ENCODE peak calls at places on chromosomes 1 and 21, in five cellular contexts. M is RWPE2, H is OCI-LY7, W is transverse colon, T is BE2C. L is an unnamed sample. For H3K4me1, the result is how much of the 10 kb centered on the place peaks cover.

GRCh38 chr1:44947060-44947773 is 39.2 kb downstream of the EIF2B3 start:
- DNase-seq in T (peak), H (no peak), W (no peak), M (no peak), L (no peak)

GRCh38 chr1:119758584-119758983 is 10.1 kb downstream of the HMGCS2 start:
- DNase-seq in W (no peak), H (no peak), T (no peak), M (no peak), L (no peak)

GRCh38 chr1:38037481-38037939 is 9.1 kb downstream of the POU3F1 start:
- DNase-seq in T (peak), W (no peak), M (no peak), H (peak), L (no peak)

GRCh38 chr21:39696196-39696595 is 48.8 kb upstream of the IGSF5 start:
- DNase-seq in W (no peak), M (no peak), H (no peak), T (no peak), L (no peak)

GRCh38 chr1:233627376-233627775 is 13.5 kb downstream of the KCNK1 start:
- DNase-seq in H (no peak), M (no peak), W (no peak), T (no peak), L (no peak)

GRCh38 chr1:195745170-195746009 is 862.9 kb downstream of the KCNT2 start:
- DNase-seq in W (no peak), H (no peak), M (no peak), T (no peak), L (no peak)

GRCh38 chr1:28112388-28113311 is 24.2 kb upstream of the EYA3 start:
- DNase-seq in T (no peak), M (no peak), H (peak), W (peak), L (peak)

GRCh38 chr1:72635719-72636118 is 353.4 kb upstream of the NEGR1 start:
- DNase-seq in M (no peak), T (no peak), W (no peak), H (no peak), L (no peak)

GRCh38 chr21:29827236-29827635 is 112.6 kb downstream of the GRIK1 start:
- DNase-seq in W (no peak), H (no peak), T (no peak), M (no peak), L (no peak)

GRCh38 chr21:41956926-41957729 is 3.3 kb upstream of the C2CD2 start:
- DNase-seq in T (no peak), H (no peak), W (no peak), M (no peak), L (no peak)

GRCh38 chr1:6962390-6962955 is 177.2 kb downstream of the CAMTA1 start:
- DNase-seq in M (peak), T (peak), H (peak), W (peak), L (peak)

GRCh38 chr1:245590726-245591125 is 435.9 kb downstream of the KIF26B start:
- DNase-seq in H (no peak), T (no peak), W (no peak), M (no peak), L (no peak)

GRCh38 chr1:246181244-246181643 is 325.8 kb downstream of the SMYD3 start:
- DNase-seq in W (no peak), M (no peak), H (peak), T (no peak), L (no peak)

GRCh38 chr1:43613075-43613942 is 36.6 kb upstream of the KDM4A start:
- DNase-seq in M (peak), T (no peak), H (no peak), W (no peak), L (no peak)

DNA sequence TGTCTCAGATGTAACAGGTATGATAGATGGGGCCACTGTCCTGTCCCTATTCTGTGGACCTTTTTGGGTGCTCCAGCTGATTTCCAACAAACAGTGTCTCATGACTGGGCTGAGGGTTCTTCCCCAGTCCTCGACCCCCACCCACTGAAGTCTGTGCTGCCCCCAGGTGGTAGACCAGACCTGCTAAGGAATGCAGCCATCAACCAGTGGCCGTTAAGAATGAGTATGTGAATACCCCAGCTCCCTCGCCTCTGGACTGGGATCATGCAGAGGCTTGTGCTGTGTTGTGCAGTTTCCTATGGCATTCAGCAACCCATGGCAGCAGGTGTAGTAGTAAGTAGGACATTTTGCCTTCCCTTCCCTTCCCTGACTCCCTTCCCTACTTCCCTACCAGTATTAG is 183.1 kb upstream of the KAZN start:
- DNase-seq in W (no peak), T (peak), M (no peak), H (peak), L (no peak)
- TF ChIP-seq CTCF in W (no peak), T (peak), M (peak), H (peak), L (no peak)

GRCh38 chr1:226643167-226643566 is 94.6 kb downstream of the STUM start:
- DNase-seq in M (no peak), W (no peak), T (no peak), H (peak), L (no peak)
- H3K4me1 ChIP-seq in M (under half), W (under half), T (under half), H (under half), L (under half)

DNA sequence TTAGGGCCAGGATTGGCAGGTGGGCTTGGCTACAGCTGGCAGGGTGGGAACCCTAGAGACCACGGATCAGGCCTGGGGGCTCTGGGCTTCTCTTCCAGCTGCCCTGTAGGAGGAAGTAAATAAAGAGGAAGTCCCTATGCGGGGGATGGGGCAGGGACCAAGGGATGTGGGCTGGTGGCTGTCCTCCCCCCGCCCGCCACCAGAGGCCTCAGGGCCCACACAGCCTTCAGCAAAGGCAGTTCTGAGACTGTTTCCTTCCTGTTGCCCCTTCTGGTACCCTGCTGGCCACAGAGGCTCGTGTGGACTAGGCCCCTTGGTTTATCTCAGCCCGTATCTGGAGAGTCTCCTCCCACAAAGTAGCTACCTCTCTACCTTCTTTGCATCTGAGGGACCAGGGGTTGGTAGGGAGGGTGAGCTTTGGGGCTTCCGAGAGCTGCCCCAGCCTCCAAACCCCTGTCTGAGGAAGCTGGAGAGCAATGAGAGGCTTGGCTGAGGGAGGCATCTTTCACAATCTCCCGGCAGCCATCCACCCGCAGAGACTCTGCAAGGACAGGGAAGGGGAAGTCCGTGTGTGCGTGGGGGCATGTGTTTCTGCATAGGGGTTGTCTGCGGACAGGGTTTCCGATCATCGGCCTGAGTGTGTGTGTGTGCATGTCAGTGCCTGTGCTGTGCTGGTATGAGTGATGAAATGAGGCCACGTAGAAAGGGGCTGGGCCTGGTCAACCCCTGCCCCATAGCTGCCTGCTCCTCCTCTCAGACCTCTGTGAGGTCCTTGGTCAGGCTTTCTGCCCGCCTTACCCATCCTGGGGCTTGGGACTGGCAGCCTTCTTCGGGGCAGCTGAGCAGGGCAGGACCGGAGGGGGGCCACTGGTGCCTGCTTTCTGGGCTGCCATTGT is 12.5 kb downstream of the RPS6KA1 start:
- DNase-seq in M (no peak), T (peak), H (peak), W (peak), L (peak)
- TF ChIP-seq CTCF in M (no peak), T (peak), H (peak), W (peak), L (no peak)

GRCh38 chr21:35045539-35046222 is 3.4 kb downstream of the RUNX1 start:
- DNase-seq in M (no peak), H (no peak), W (no peak), T (no peak), L (no peak)

GRCh38 chr21:35044770-35045538 is 4.1 kb downstream of the RUNX1 start:
- DNase-seq in H (no peak), M (no peak), T (no peak), W (no peak), L (no peak)

GRCh38 chr21:35046223-35046690 is 2.8 kb downstream of the RUNX1 start:
- DNase-seq in M (no peak), W (no peak), H (no peak), T (no peak), L (no peak)

GRCh38 chr21:35043549-35043948 is 5.6 kb downstream of the RUNX1 start:
- DNase-seq in M (no peak), W (no peak), H (peak), T (no peak), L (no peak)

DNA sequence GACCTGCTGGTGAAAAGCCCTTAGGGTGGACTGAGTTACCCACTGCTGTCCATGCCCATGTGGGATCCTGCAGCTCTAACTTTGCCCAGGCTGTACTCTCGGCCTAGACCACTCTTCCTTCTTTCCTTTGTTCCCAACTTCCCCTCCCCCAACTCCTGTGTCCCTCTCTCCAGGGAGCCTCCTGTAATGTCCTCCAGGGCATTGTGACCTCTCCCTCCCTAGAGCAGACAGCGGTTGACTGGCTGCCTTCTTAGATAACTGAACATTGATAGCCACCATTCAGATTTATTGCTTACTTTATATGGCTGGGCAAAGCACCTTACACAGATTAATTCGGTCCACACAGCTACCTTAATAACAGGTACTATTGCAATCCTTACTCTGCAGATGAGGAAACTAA is 5.0 kb downstream of the RUNX1 start:
- DNase-seq in T (no peak), W (peak), M (no peak), H (no peak), L (no peak)
- H3K4me1 ChIP-seq in T (under half), W (under half), M (under half), H (half or more), L (half or more)

GRCh38 chr1:185463011-185463410 is 146.0 kb upstream of the IVNS1ABP start:
- DNase-seq in T (no peak), W (no peak), H (no peak), M (no peak), L (no peak)

GRCh38 chr1:185463433-185463832 is 146.4 kb upstream of the IVNS1ABP start:
- DNase-seq in H (no peak), T (no peak), M (no peak), W (no peak), L (no peak)

GRCh38 chr1:185464788-185465187 is 147.7 kb upstream of the IVNS1ABP start:
- DNase-seq in T (no peak), H (no peak), W (no peak), M (no peak), L (no peak)

DNA sequence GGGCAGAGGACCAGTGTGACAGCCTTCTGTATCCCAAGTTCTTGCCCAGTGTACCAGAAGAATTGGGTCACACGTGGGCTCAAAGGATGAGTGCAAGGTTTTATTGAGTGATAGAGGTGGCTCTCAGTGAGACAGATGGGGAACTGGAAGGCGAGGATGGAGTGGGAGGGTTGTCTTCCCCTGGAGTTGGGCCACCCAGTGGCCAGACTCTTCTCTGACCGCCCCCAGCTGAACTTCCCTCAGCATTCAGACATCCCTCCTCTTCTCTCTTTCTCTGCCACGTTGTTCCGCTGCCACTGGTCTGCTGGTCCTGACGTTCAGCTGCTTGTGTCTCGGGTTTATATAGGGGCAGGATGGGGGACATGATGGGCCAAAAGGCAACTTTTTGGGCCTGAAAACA is 150.1 kb upstream of the IVNS1ABP start:
- DNase-seq in M (no peak), W (no peak), T (no peak), H (no peak), L (no peak)
- TF ChIP-seq CTCF in M (no peak), W (no peak), T (no peak), H (no peak), L (no peak)

L was measured in stomach.